ENCODE peak calls at places on chromosome 9, in nine cellular contexts. A, B, T, U, Q, S, D, N and Y are unnamed samples.
A peak's percentile ranks its signal among the peaks of the same experiment; 100 is the strongest.

GRCh38 chr9:37053684-37054512 is 19.8 kb upstream of the PAX5 start:
- DNase-seq in D (no peak), T (no peak), Q (no peak), N (no peak), A (no peak), B (no peak), S (no peak), U (no peak), Y (no peak)

GRCh38 chr9:38160613-38161215 is 91.7 kb upstream of the SHB start:
- DNase-seq in D (peak; percentile 37), S (no peak), A (no peak), U (peak; percentile 78), Q (no peak), B (no peak), T (peak; percentile 59), N (no peak), Y (peak; percentile 61)

GRCh38 chr9:100554935-100555401 is 22.9 kb upstream of the CAVIN4 start:
- DNase-seq in S (no peak), B (no peak), A (no peak), Q (peak; percentile 29), T (no peak), D (peak; percentile 68), U (no peak), N (no peak), Y (peak; percentile 62)

GRCh38 chr9:33506626-33507370 is 17.3 kb upstream of the ANKRD18B start:
- DNase-seq in Q (peak; percentile 89), S (no peak), N (no peak), B (no peak), D (peak; percentile 98), A (peak; percentile 89), T (no peak), U (no peak), Y (peak; percentile 95)

GRCh38 chr9:137365056-137365455 is 57.9 kb downstream of the EXD3 start:
- DNase-seq in N (peak; percentile 63), D (no peak), S (no peak), Q (no peak), A (no peak), U (no peak), B (peak; percentile 13), T (peak; percentile 33), Y (no peak)

GRCh38 chr9:69818946-69819345 is 1.7 kb upstream of the CFAP95 start:
- DNase-seq in B (no peak), U (no peak), Q (no peak), A (peak; percentile 14), T (no peak), N (no peak), D (peak; percentile 60), S (no peak), Y (no peak)

GRCh38 chr9:136441681-136442245 is 2.1 kb upstream of the INPP5E start:
- DNase-seq in B (no peak), U (no peak), D (no peak), Q (no peak), S (no peak), A (no peak), N (no peak), T (no peak), Y (no peak)

GRCh38 chr9:137968235-137968634 is 90.7 kb downstream of the CACNA1B start:
- DNase-seq in A (no peak), D (no peak), N (peak; percentile 76), S (peak; percentile 58), Q (no peak), T (no peak), U (no peak), B (no peak), Y (no peak)

GRCh38 chr9:71737455-71737854 is 30.9 kb downstream of the CEMIP2 start:
- DNase-seq in D (peak; percentile 56), N (no peak), B (no peak), Q (no peak), S (no peak), T (no peak), U (peak; percentile 73), A (no peak), Y (peak; percentile 36)

GRCh38 chr9:80605129-80605528 is 1033.4 kb downstream of the TLE4 start:
- DNase-seq in B (no peak), Q (no peak), D (peak; percentile 57), N (no peak), S (no peak), T (peak; percentile 11), U (no peak), A (no peak), Y (peak; percentile 81)

GRCh38 chr9:98692392-98692791 is 16.3 kb downstream of the GABBR2 start:
- DNase-seq in N (no peak), D (no peak), B (no peak), S (no peak), Q (no peak), T (no peak), U (no peak), A (no peak), Y (no peak)

GRCh38 chr9:98691890-98692289 is 16.8 kb downstream of the GABBR2 start:
- DNase-seq in T (no peak), Q (no peak), S (no peak), N (no peak), A (no peak), D (no peak), U (no peak), B (no peak), Y (no peak)

GRCh38 chr9:98688710-98689495 is 19.8 kb downstream of the GABBR2 start:
- DNase-seq in T (no peak), A (no peak), S (no peak), U (no peak), N (no peak), Q (no peak), D (no peak), B (no peak), Y (no peak)

GRCh38 chr9:98687911-98688310 is 20.8 kb downstream of the GABBR2 start:
- DNase-seq in D (no peak), A (no peak), Q (no peak), N (no peak), B (no peak), T (no peak), S (no peak), U (no peak), Y (no peak)

GRCh38 chr9:98690686-98691085 is 18.0 kb downstream of the GABBR2 start:
- DNase-seq in N (no peak), A (no peak), T (no peak), S (no peak), D (no peak), Q (no peak), B (no peak), U (no peak), Y (no peak)
- H3K4me3 ChIP-seq in N (no peak overlapping the region), A (no peak overlapping the region), T (no peak overlapping the region), S (no peak overlapping the region), D (no peak overlapping the region), Q (no peak overlapping the region), B (no peak overlapping the region), U (no peak overlapping the region), Y (no peak overlapping the region)

GRCh38 chr9:1046639-1047604 is 3.2 kb upstream of the DMRT2 start:
- DNase-seq in Q (no peak), B (no peak), T (no peak), D (no peak), U (no peak), S (no peak), N (no peak), A (no peak), Y (no peak)

GRCh38 chr9:1044643-1045042 is 5.5 kb upstream of the DMRT2 start:
- DNase-seq in A (no peak), Q (no peak), B (no peak), D (no peak), U (peak; percentile 22), S (no peak), N (peak; percentile 92), T (peak; percentile 70), Y (no peak)

GRCh38 chr9:1047605-1048235 is 2.4 kb upstream of the DMRT2 start:
- DNase-seq in Q (no peak), D (no peak), U (peak; percentile 21), B (peak; percentile 70), A (no peak), S (no peak), T (peak; percentile 58), N (no peak), Y (peak; percentile 5)

GRCh38 chr9:1042466-1042865 is 7.7 kb upstream of the DMRT2 start:
- DNase-seq in N (no peak), Q (no peak), A (no peak), S (no peak), T (no peak), D (no peak), U (peak; percentile 25), B (peak; percentile 46), Y (no peak)
- TF ChIP-seq CTCF in N (no peak), Q (peak; percentile 3), A (no peak), S (peak; percentile 24), T (no peak), D (peak; percentile 19), U (peak; percentile 34), B (peak; percentile 43), Y (no peak)

GRCh38 chr9:121958530-121958929 is 134.6 kb downstream of the TTLL11 start:
- DNase-seq in N (no peak), U (no peak), B (no peak), A (no peak), T (peak; percentile 47), D (peak; percentile 40), S (no peak), Q (no peak), Y (no peak)

GRCh38 chr9:121960665-121961064 is 132.4 kb downstream of the TTLL11 start:
- DNase-seq in D (no peak), N (no peak), U (no peak), A (no peak), S (no peak), Q (no peak), B (no peak), T (no peak), Y (no peak)

GRCh38 chr9:121963542-121963995 is 129.5 kb downstream of the TTLL11 start:
- DNase-seq in U (no peak), S (no peak), Q (peak; percentile 75), B (no peak), A (no peak), T (peak; percentile 19), D (peak; percentile 81), N (no peak), Y (peak; percentile 79)

GRCh38 chr9:121966706-121967105 is 126.4 kb downstream of the TTLL11 start:
- DNase-seq in B (no peak), S (no peak), N (no peak), D (no peak), A (no peak), T (no peak), Q (no peak), U (no peak), Y (no peak)

GRCh38 chr9:121962421-121962820 is 130.7 kb downstream of the TTLL11 start:
- DNase-seq in D (no peak), B (no peak), U (no peak), Q (no peak), A (no peak), T (no peak), N (no peak), S (no peak), Y (no peak)
- H3K4me3 ChIP-seq in D (no peak overlapping the region), B (no peak overlapping the region), U (no peak overlapping the region), Q (no peak overlapping the region), A (no peak overlapping the region), T (no peak overlapping the region), N (no peak overlapping the region), S (no peak overlapping the region), Y (no peak overlapping the region)

DNA sequence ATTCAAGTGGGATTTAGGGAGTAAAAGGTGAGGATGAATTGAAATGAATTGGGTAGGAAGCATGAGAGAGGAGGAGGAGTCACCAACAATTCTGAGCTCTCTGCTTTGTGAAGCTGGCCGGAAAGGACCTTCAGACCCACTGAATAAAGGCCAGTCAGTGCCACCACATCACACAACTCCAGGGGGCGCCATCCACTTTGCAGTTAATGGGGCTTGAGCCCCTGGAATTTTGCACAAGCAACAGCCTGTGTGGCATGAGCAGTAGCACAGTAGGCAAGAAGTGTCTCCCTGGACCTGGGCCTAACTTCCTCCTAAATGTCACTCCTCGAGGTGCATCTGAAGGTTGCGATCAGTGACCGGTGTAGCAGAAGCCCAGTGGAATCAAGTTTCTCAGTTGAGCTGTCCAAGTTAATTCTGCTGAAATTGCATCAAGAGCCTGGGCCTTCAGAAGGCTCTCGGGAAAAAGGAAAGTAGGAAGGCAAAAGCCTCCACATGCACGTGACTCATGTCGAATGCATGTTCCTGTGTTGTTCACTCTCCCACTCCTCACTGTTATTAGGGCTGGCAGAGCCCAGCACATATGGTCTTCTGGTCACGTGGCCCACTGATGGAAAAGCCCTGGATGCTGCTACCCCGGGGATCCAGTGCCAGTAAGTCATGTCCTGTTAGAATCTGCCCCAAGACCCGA is 27.8 kb upstream of the GLIS3 start:
- DNase-seq in N (no peak), T (peak; percentile 28), A (no peak), Q (no peak), D (peak; percentile 84), B (no peak), S (no peak), U (no peak), Y (peak; percentile 74)
- TF ChIP-seq CTCF in N (no peak), T (peak; percentile 22), A (no peak), Q (no peak), D (no peak), B (no peak), S (no peak), U (no peak), Y (peak; percentile 36)